ENCODE peak calls at places on chromosomes 7 and 10, in four cellular contexts. U is HepG2, I is WTC11, Y is K562. F is an unnamed sample.

GRCh38 chr10:80460399-80461207 is 6.5 kb downstream of the TSPAN14 start:
- DNase-seq in Y (no peak), U (peak), I (peak), F (no peak)

GRCh38 chr7:45881759-45882464 is 6.4 kb upstream of the IGFBP1 start:
- DNase-seq in Y (no peak), U (peak), I (no peak), F (no peak)

GRCh38 chr10:78549536-78549935 is 515.9 kb downstream of the RPS24 start:
- DNase-seq in Y (no peak), U (no peak), I (no peak), F (no peak)

GRCh38 chr7:100396421-100396982 is 23.2 kb downstream of the PILRA start:
- DNase-seq in I (no peak), U (no peak), Y (no peak), F (no peak)

GRCh38 chr10:112716924-112717348 is 233.1 kb upstream of the TCF7L2 start:
- DNase-seq in U (peak), Y (no peak), I (no peak), F (no peak)

GRCh38 chr7:129313282-129313681 is 88.5 kb downstream of the AHCYL2 start:
- DNase-seq in Y (no peak), U (no peak), I (no peak), F (no peak)

GRCh38 chr10:132796846-132797245 is 10.9 kb upstream of the NKX6-2 start:
- DNase-seq in I (no peak), U (no peak), Y (no peak), F (no peak)

GRCh38 chr7:50729962-50730361 is 52.7 kb downstream of the GRB10 start:
- DNase-seq in Y (no peak), U (no peak), I (no peak), F (no peak)

GRCh38 chr10:82680688-82681087 is 805.7 kb downstream of the NRG3 start:
- DNase-seq in U (no peak), I (no peak), Y (no peak), F (no peak)

GRCh38 chr10:35089641-35090161 is 440 bp downstream of the CUL2 start:
- DNase-seq in U (no peak), I (no peak), Y (peak), F (peak)

GRCh38 chr7:155809332-155809946 is 2.8 kb downstream of the SHH start:
- DNase-seq in I (no peak), U (no peak), Y (no peak), F (no peak)

GRCh38 chr7:122082670-122083069 is 61.4 kb downstream of the AASS start:
- DNase-seq in U (no peak), I (no peak), Y (no peak), F (no peak)

GRCh38 chr7:100673942-100674431 is 447 bp downstream of the GNB2 start:
- DNase-seq in U (no peak), Y (peak), I (no peak), F (no peak)

GRCh38 chr10:88136712-88137111 is 273.3 kb downstream of the PTEN start:
- DNase-seq in I (no peak), U (no peak), Y (no peak), F (no peak)

GRCh38 chr7:12729112-12729511 is 41.7 kb downstream of the ARL4A start:
- DNase-seq in U (peak), Y (peak), I (peak), F (peak)

GRCh38 chr7:5636914-5637313 is 144.5 kb downstream of the RNF216 start:
- DNase-seq in Y (peak), I (no peak), U (no peak), F (no peak)
- TF ChIP-seq ELF4 in Y (no peak), I (no peak), U (no peak), F (no peak)

GRCh38 chr10:29648983-29649268 is 14.2 kb upstream of the SVIL start:
- DNase-seq in I (no peak), Y (no peak), U (peak), F (no peak)

GRCh38 chr10:29649561-29650551 is 15.1 kb upstream of the SVIL start:
- DNase-seq in Y (no peak), U (no peak), I (no peak), F (no peak)

GRCh38 chr10:29646960-29647431 is 12.2 kb upstream of the SVIL start:
- DNase-seq in U (no peak), Y (no peak), I (no peak), F (no peak)

GRCh38 chr10:29647483-29647882 is 12.7 kb upstream of the SVIL start:
- DNase-seq in Y (no peak), I (no peak), U (no peak), F (no peak)

GRCh38 chr10:29648114-29648982 is 13.6 kb upstream of the SVIL start:
- DNase-seq in Y (no peak), U (no peak), I (no peak), F (no peak)
- TF ChIP-seq ELF4 in Y (no peak), U (no peak), I (no peak), F (no peak)

GRCh38 chr7:149856583-149856982 is 17.2 kb upstream of the ATP6V0E2 start:
- DNase-seq in Y (no peak), U (no peak), I (no peak), F (no peak)

GRCh38 chr7:149851449-149851848 is 13.3 kb downstream of the ZNF862 start:
- DNase-seq in U (no peak), I (no peak), Y (no peak), F (no peak)

GRCh38 chr7:149855368-149856305 is 17.5 kb downstream of the ZNF862 start:
- DNase-seq in I (no peak), U (peak), Y (peak), F (peak)

GRCh38 chr7:149853157-149853556 is 15.0 kb downstream of the ZNF862 start:
- DNase-seq in I (no peak), Y (no peak), U (no peak), F (no peak)

GRCh38 chr7:149854611-149855367 is 16.6 kb downstream of the ZNF862 start:
- DNase-seq in Y (peak), U (peak), I (peak), F (peak)
- TF ChIP-seq ELF4 in Y (no peak), U (no peak), I (no peak), F (no peak)

GRCh38 chr7:98802088-98802780 is 67.6 kb downstream of the TMEM130 start:
- DNase-seq in Y (peak), U (peak), I (no peak), F (peak)
- TF ChIP-seq ELF4 in Y (no peak), U (no peak), I (no peak), F (no peak)

GRCh38 chr7:30556854-30557644 is 37.6 kb upstream of the GARS1 start:
- DNase-seq in U (no peak), Y (no peak), I (peak), F (no peak)
- TF ChIP-seq ELF4 in U (no peak), Y (no peak), I (no peak), F (no peak)

GRCh38 chr7:148182264-148182663 is 408.3 kb upstream of the C7orf33 start:
- DNase-seq in Y (peak), I (no peak), U (no peak), F (no peak)
- TF ChIP-seq ELF4 in Y (no peak), I (no peak), U (no peak), F (no peak)

GRCh38 chr10:95441547-95441923 is 119.6 kb downstream of the SORBS1 start:
- DNase-seq in Y (no peak), U (no peak), I (no peak), F (no peak)

GRCh38 chr10:95440756-95441546 is 120.2 kb downstream of the SORBS1 start:
- DNase-seq in U (peak), I (no peak), Y (no peak), F (no peak)

GRCh38 chr10:95437669-95438068 is 123.5 kb downstream of the SORBS1 start:
- DNase-seq in Y (no peak), I (no peak), U (no peak), F (no peak)

GRCh38 chr10:95440326-95440725 is 120.8 kb downstream of the SORBS1 start:
- DNase-seq in Y (no peak), U (no peak), I (no peak), F (no peak)

DNA sequence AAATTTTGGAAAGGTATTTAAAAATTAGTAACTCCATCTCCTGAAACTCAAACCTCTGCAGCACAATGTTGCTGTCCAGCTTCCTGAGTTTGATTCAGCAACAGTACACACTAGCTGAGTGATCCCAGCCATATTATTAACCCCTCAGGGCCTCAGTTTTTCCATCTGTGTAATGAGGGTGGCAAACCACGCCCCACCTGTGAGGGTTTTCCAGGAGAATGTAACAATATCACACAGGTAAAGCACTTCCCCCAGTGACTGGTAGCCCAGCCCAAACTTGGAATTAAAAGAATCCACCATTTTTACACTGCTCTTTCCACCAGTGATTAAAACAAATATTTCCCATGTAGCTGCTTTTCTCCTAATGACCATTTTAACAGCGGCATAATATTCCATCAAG is 122.4 kb downstream of the SORBS1 start:
- DNase-seq in I (no peak), U (no peak), Y (no peak), F (no peak)
- TF ChIP-seq ELF4 in I (no peak), U (no peak), Y (no peak), F (no peak)

DNA sequence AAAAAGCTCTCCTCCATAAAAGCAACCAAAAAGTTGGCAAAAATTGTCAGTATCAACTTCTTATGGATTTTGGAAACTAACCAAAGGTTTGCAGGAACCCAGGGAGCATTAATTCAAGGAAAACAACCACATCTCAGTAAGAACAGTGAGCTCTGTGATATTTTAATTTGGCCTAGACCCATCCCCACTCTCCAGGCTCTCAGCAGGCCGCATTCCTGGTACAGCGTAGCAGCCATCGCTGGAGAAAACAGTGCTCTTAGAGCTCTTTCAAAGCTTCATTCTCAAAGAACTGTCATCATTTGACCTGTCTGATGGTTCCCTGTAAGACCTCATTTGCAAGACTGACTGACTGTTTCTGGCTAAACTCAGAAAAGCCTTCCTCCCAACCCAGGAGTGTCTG is 81.9 kb downstream of the NUDCD3 start:
- DNase-seq in I (peak), U (no peak), Y (no peak), F (no peak)
- TF ChIP-seq ELF4 in I (no peak), U (no peak), Y (no peak), F (no peak)

GRCh38 chr7:151402029-151402835 is 7.6 kb downstream of the WDR86 start:
- DNase-seq in U (no peak), Y (no peak), I (no peak), F (peak)
- TF ChIP-seq ELF4 in U (no peak), Y (no peak), I (no peak), F (no peak)

GRCh38 chr7:73828972-73829371 is 1.8 kb upstream of the CLDN4 start:
- DNase-seq in U (no peak), Y (no peak), I (no peak), F (no peak)

GRCh38 chr7:73829921-73830617 is 727 bp upstream of the CLDN4 start:
- DNase-seq in I (no peak), Y (no peak), U (peak), F (no peak)

GRCh38 chr7:73829505-73829904 is 1.3 kb upstream of the CLDN4 start:
- DNase-seq in I (no peak), Y (no peak), U (no peak), F (no peak)

GRCh38 chr7:73827568-73828106 is 3.2 kb upstream of the CLDN4 start:
- DNase-seq in U (no peak), Y (no peak), I (peak), F (no peak)

GRCh38 chr7:73828107-73828803 is 2.5 kb upstream of the CLDN4 start:
- DNase-seq in U (peak), I (no peak), Y (peak), F (peak)
- TF ChIP-seq ELF4 in U (no peak), I (no peak), Y (no peak), F (no peak)